ENCODE peak calls at places on chromosomes 4 and X, in five cellular contexts. One of them, this sample, is unnamed.
A peak's percentile ranks its signal among the peaks of the same experiment; 100 is the strongest.

GRCh38 chr4:130419576-130419975 is 1323.6 kb downstream of the C4orf33 start:
- DNase-seq in activated CD8-positive, alpha-beta memory T cell treated with anti-CD3 and anti-CD28 coated beads, Interleukin-2, amount 50 U/mL, for 48 hours: no peak
- DNase-seq in HT-29: no peak
- DNase-seq in fibroblast of the conjunctiva: peak; percentile 2
- DNase-seq in iPS-NIHi11: no peak
- DNase-seq in this sample: no peak

GRCh38 chrX:153351981-153352380 is 18.0 kb downstream of the ZNF275 start:
- DNase-seq in activated CD8-positive, alpha-beta memory T cell treated with anti-CD3 and anti-CD28 coated beads, Interleukin-2, amount 50 U/mL, for 48 hours: no peak
- DNase-seq in HT-29: no peak
- DNase-seq in fibroblast of the conjunctiva: no peak
- DNase-seq in iPS-NIHi11: no peak
- DNase-seq in this sample: no peak

GRCh38 chrX:38929966-38930421 is 128.7 kb downstream of the MID1IP1 start:
- DNase-seq in activated CD8-positive, alpha-beta memory T cell treated with anti-CD3 and anti-CD28 coated beads, Interleukin-2, amount 50 U/mL, for 48 hours: no peak
- DNase-seq in HT-29: no peak
- DNase-seq in fibroblast of the conjunctiva: no peak
- DNase-seq in iPS-NIHi11: no peak
- DNase-seq in this sample: no peak

GRCh38 chr4:11497212-11497806 is 68.6 kb upstream of the HS3ST1 start:
- DNase-seq in activated CD8-positive, alpha-beta memory T cell treated with anti-CD3 and anti-CD28 coated beads, Interleukin-2, amount 50 U/mL, for 48 hours: no peak
- DNase-seq in HT-29: no peak
- DNase-seq in fibroblast of the conjunctiva: no peak
- DNase-seq in iPS-NIHi11: no peak
- DNase-seq in this sample: no peak

GRCh38 chr4:7861440-7861881 is 78.2 kb downstream of the AFAP1 start:
- DNase-seq in activated CD8-positive, alpha-beta memory T cell treated with anti-CD3 and anti-CD28 coated beads, Interleukin-2, amount 50 U/mL, for 48 hours: no peak
- DNase-seq in HT-29: no peak
- DNase-seq in fibroblast of the conjunctiva: peak; percentile 83
- DNase-seq in iPS-NIHi11: peak; percentile 35
- DNase-seq in this sample: peak; percentile 57

GRCh38 chr4:6834867-6835266 is 52.3 kb downstream of the KIAA0232 start:
- DNase-seq in activated CD8-positive, alpha-beta memory T cell treated with anti-CD3 and anti-CD28 coated beads, Interleukin-2, amount 50 U/mL, for 48 hours: no peak
- DNase-seq in HT-29: no peak
- DNase-seq in fibroblast of the conjunctiva: no peak
- DNase-seq in iPS-NIHi11: no peak
- DNase-seq in this sample: no peak

GRCh38 chrX:1558761-1559468 is 21.9 kb upstream of the P2RY8 start:
- DNase-seq in activated CD8-positive, alpha-beta memory T cell treated with anti-CD3 and anti-CD28 coated beads, Interleukin-2, amount 50 U/mL, for 48 hours: peak; percentile 45
- DNase-seq in HT-29: no peak
- DNase-seq in fibroblast of the conjunctiva: no peak
- DNase-seq in iPS-NIHi11: no peak
- DNase-seq in this sample: no peak

GRCh38 chr4:125115476-125115875 is 199.3 kb upstream of the FAT4 start:
- DNase-seq in activated CD8-positive, alpha-beta memory T cell treated with anti-CD3 and anti-CD28 coated beads, Interleukin-2, amount 50 U/mL, for 48 hours: no peak
- DNase-seq in HT-29: no peak
- DNase-seq in fibroblast of the conjunctiva: no peak
- DNase-seq in iPS-NIHi11: no peak
- DNase-seq in this sample: no peak

GRCh38 chr4:100838286-100838685 is 320.5 kb upstream of the EMCN start:
- DNase-seq in activated CD8-positive, alpha-beta memory T cell treated with anti-CD3 and anti-CD28 coated beads, Interleukin-2, amount 50 U/mL, for 48 hours: no peak
- DNase-seq in HT-29: no peak
- DNase-seq in fibroblast of the conjunctiva: no peak
- DNase-seq in iPS-NIHi11: no peak
- DNase-seq in this sample: no peak

GRCh38 chr4:105990933-105991332 is 95.7 kb downstream of the NPNT start:
- DNase-seq in activated CD8-positive, alpha-beta memory T cell treated with anti-CD3 and anti-CD28 coated beads, Interleukin-2, amount 50 U/mL, for 48 hours: no peak
- DNase-seq in HT-29: peak; percentile 95
- DNase-seq in fibroblast of the conjunctiva: peak; percentile 8
- DNase-seq in iPS-NIHi11: peak; percentile 33
- DNase-seq in this sample: no peak

GRCh38 chr4:184514121-184514988 is 40.0 kb upstream of the IRF2 start:
- DNase-seq in activated CD8-positive, alpha-beta memory T cell treated with anti-CD3 and anti-CD28 coated beads, Interleukin-2, amount 50 U/mL, for 48 hours: peak; percentile 81
- DNase-seq in HT-29: no peak
- DNase-seq in fibroblast of the conjunctiva: peak; percentile 53
- DNase-seq in iPS-NIHi11: no peak
- DNase-seq in this sample: no peak

GRCh38 chr4:146165840-146166239 is 9.7 kb upstream of the LSM6 start:
- DNase-seq in activated CD8-positive, alpha-beta memory T cell treated with anti-CD3 and anti-CD28 coated beads, Interleukin-2, amount 50 U/mL, for 48 hours: no peak
- DNase-seq in HT-29: no peak
- DNase-seq in fibroblast of the conjunctiva: peak; percentile 9
- DNase-seq in iPS-NIHi11: no peak
- DNase-seq in this sample: no peak

GRCh38 chr4:156677656-156678055 is 293.9 kb downstream of the PDGFC start:
- DNase-seq in activated CD8-positive, alpha-beta memory T cell treated with anti-CD3 and anti-CD28 coated beads, Interleukin-2, amount 50 U/mL, for 48 hours: no peak
- DNase-seq in HT-29: no peak
- DNase-seq in fibroblast of the conjunctiva: no peak
- DNase-seq in iPS-NIHi11: no peak
- DNase-seq in this sample: no peak

GRCh38 chr4:38664704-38665401 is 854 bp downstream of the KLF3 start:
- DNase-seq in activated CD8-positive, alpha-beta memory T cell treated with anti-CD3 and anti-CD28 coated beads, Interleukin-2, amount 50 U/mL, for 48 hours: no peak
- DNase-seq in HT-29: peak; percentile 80
- DNase-seq in fibroblast of the conjunctiva: no peak
- DNase-seq in iPS-NIHi11: peak; percentile 44
- DNase-seq in this sample: peak; percentile 56

GRCh38 chrX:28312965-28313364 is 274.3 kb upstream of the IL1RAPL1 start:
- DNase-seq in activated CD8-positive, alpha-beta memory T cell treated with anti-CD3 and anti-CD28 coated beads, Interleukin-2, amount 50 U/mL, for 48 hours: no peak
- DNase-seq in HT-29: no peak
- DNase-seq in fibroblast of the conjunctiva: no peak
- DNase-seq in iPS-NIHi11: no peak
- DNase-seq in this sample: no peak

GRCh38 chrX:97401586-97402101 is 517.9 kb downstream of the RPA4 start:
- DNase-seq in activated CD8-positive, alpha-beta memory T cell treated with anti-CD3 and anti-CD28 coated beads, Interleukin-2, amount 50 U/mL, for 48 hours: no peak
- DNase-seq in HT-29: no peak
- DNase-seq in fibroblast of the conjunctiva: no peak
- DNase-seq in iPS-NIHi11: no peak
- DNase-seq in this sample: no peak

GRCh38 chr4:6777636-6778281 is 4.8 kb upstream of the KIAA0232 start:
- DNase-seq in activated CD8-positive, alpha-beta memory T cell treated with anti-CD3 and anti-CD28 coated beads, Interleukin-2, amount 50 U/mL, for 48 hours: no peak
- DNase-seq in HT-29: no peak
- DNase-seq in fibroblast of the conjunctiva: no peak
- DNase-seq in iPS-NIHi11: no peak
- DNase-seq in this sample: no peak

GRCh38 chr4:175369087-175369486 is 443.0 kb downstream of the GPM6A start:
- DNase-seq in activated CD8-positive, alpha-beta memory T cell treated with anti-CD3 and anti-CD28 coated beads, Interleukin-2, amount 50 U/mL, for 48 hours: no peak
- DNase-seq in HT-29: no peak
- DNase-seq in fibroblast of the conjunctiva: peak; percentile 12
- DNase-seq in iPS-NIHi11: no peak
- DNase-seq in this sample: no peak

GRCh38 chr4:39548425-39549067 is 21.3 kb upstream of the UGDH start:
- DNase-seq in activated CD8-positive, alpha-beta memory T cell treated with anti-CD3 and anti-CD28 coated beads, Interleukin-2, amount 50 U/mL, for 48 hours: no peak
- DNase-seq in HT-29: no peak
- DNase-seq in fibroblast of the conjunctiva: no peak
- DNase-seq in iPS-NIHi11: no peak
- DNase-seq in this sample: no peak

GRCh38 chrX:20433376-20433775 is 166.7 kb upstream of the RPS6KA3 start:
- DNase-seq in activated CD8-positive, alpha-beta memory T cell treated with anti-CD3 and anti-CD28 coated beads, Interleukin-2, amount 50 U/mL, for 48 hours: no peak
- DNase-seq in HT-29: no peak
- DNase-seq in fibroblast of the conjunctiva: no peak
- DNase-seq in iPS-NIHi11: no peak
- DNase-seq in this sample: no peak

GRCh38 chrX:22999696-23000223 is at the start of gene DDX53:
- DNase-seq in activated CD8-positive, alpha-beta memory T cell treated with anti-CD3 and anti-CD28 coated beads, Interleukin-2, amount 50 U/mL, for 48 hours: no peak
- DNase-seq in HT-29: no peak
- DNase-seq in fibroblast of the conjunctiva: no peak
- DNase-seq in iPS-NIHi11: no peak
- DNase-seq in this sample: peak; percentile 10

GRCh38 chrX:38151426-38151825 is 69.2 kb downstream of the SRPX start:
- DNase-seq in activated CD8-positive, alpha-beta memory T cell treated with anti-CD3 and anti-CD28 coated beads, Interleukin-2, amount 50 U/mL, for 48 hours: no peak
- DNase-seq in HT-29: no peak
- DNase-seq in fibroblast of the conjunctiva: no peak
- DNase-seq in iPS-NIHi11: no peak
- DNase-seq in this sample: no peak